ENCODE peak calls at places on chromosomes 1 and 21, in four cellular contexts. Q is sigmoid colon; H is naive thymus-derived CD4-positive, alpha-beta T cell; J is HCEC 1CT. M is an unnamed sample.

GRCh38 chr1:55536466-55536865 is 321.3 kb upstream of the USP24 start:
- DNase-seq in Q (no peak), H (no peak), J (no peak), M (peak)

GRCh38 chr1:84078108-84078823 is 65.8 kb upstream of the PRKACB start:
- DNase-seq in Q (peak), J (peak), H (no peak), M (peak)

GRCh38 chr1:68231627-68232303 is 558 bp downstream of the WLS start:
- DNase-seq in J (peak), Q (peak), H (no peak), M (no peak)

GRCh38 chr1:241235236-241235897 is 121.6 kb downstream of the RGS7 start:
- DNase-seq in Q (no peak), H (no peak), J (no peak), M (no peak)

GRCh38 chr1:210407207-210407886 is 78.6 kb downstream of the HHAT start:
- DNase-seq in J (peak), H (peak), Q (peak), M (peak)

GRCh38 chr21:39022901-39023693 is 160.2 kb downstream of the PSMG1 start:
- DNase-seq in H (no peak), Q (peak), J (no peak), M (no peak)

GRCh38 chr1:52237430-52237829 is 95.5 kb downstream of the ZFYVE9 start:
- DNase-seq in H (no peak), J (peak), Q (no peak), M (peak)

GRCh38 chr1:21508580-21509350 is 458 bp upstream of the ALPL start:
- DNase-seq in J (peak), H (peak), Q (no peak), M (peak)

GRCh38 chr1:69321311-69321710 is 246.4 kb upstream of the LRRC7 start:
- DNase-seq in Q (no peak), J (no peak), H (no peak), M (no peak)

GRCh38 chr1:76302711-76303347 is 228.3 kb downstream of the ST6GALNAC3 start:
- DNase-seq in J (no peak), Q (no peak), H (no peak), M (no peak)

GRCh38 chr1:91553196-91553595 is 52.5 kb downstream of the CDC7 start:
- DNase-seq in Q (no peak), H (no peak), J (peak), M (no peak)